ENCODE peak calls at places on chromosomes 6 and 20, in eight cellular contexts. U is Calu3; R is effector CD4-positive, alpha-beta T cell; S is astrocyte of the spinal cord; H is BE2C; Q is SHP77; N is LHCN-M2; E is activated CD8-positive, alpha-beta memory T cell treated with anti-CD3 and anti-CD28 coated beads for 24 hours. F is an unnamed sample.

GRCh38 chr6:121994936-121995335 is 404.5 kb upstream of the HSF2 start:
- DNase-seq in U (no peak), R (no peak), S (no peak), H (no peak), Q (no peak), N (no peak), E (no peak), F (no peak)

GRCh38 chr6:43771210-43771857 is 1.3 kb downstream of the VEGFA start:
- DNase-seq in U (peak), R (peak), S (peak), H (peak), Q (peak), N (no peak), E (peak), F (peak)

GRCh38 chr6:36627801-36628246 is 33.7 kb downstream of the SRSF3 start:
- DNase-seq in U (no peak), R (no peak), S (peak), H (no peak), Q (no peak), N (peak), E (no peak), F (no peak)

GRCh38 chr6:169421890-169422289 is 168.2 kb upstream of the THBS2 start:
- DNase-seq in U (no peak), R (no peak), S (no peak), H (no peak), Q (no peak), N (no peak), E (no peak), F (no peak)

GRCh38 chr6:83952830-83953229 is 80.7 kb upstream of the MRAP2 start:
- DNase-seq in U (no peak), R (no peak), S (no peak), H (no peak), Q (no peak), N (no peak), E (no peak), F (no peak)

GRCh38 chr20:40966103-40966502 is 62.5 kb upstream of the TOP1 start:
- DNase-seq in U (no peak), R (no peak), S (no peak), H (peak), Q (no peak), N (no peak), E (no peak), F (no peak)

GRCh38 chr6:3031857-3032256 is 32.2 kb downstream of the NQO2 start:
- DNase-seq in U (peak), R (no peak), S (no peak), H (no peak), Q (peak), N (no peak), E (no peak), F (no peak)

GRCh38 chr6:74939309-74939708 is 266.5 kb downstream of the COL12A1 start:
- DNase-seq in U (no peak), R (no peak), S (peak), H (no peak), Q (no peak), N (peak), E (no peak), F (no peak)

GRCh38 chr20:10551732-10552724 is 116.9 kb downstream of the SLX4IP start:
- DNase-seq in U (no peak), R (no peak), S (peak), H (no peak), Q (no peak), N (no peak), E (no peak), F (no peak)

GRCh38 chr6:31771992-31772358 is 5.2 kb downstream of the VWA7 start:
- DNase-seq in U (no peak), R (no peak), S (no peak), H (no peak), Q (no peak), N (peak), E (no peak), F (no peak)

GRCh38 chr6:105740946-105741605 is 338.2 kb upstream of the PREP start:
- DNase-seq in U (no peak), R (no peak), S (no peak), H (no peak), Q (no peak), N (peak), E (no peak), F (no peak)

GRCh38 chr20:19767070-19767469 is 9.0 kb downstream of the RIN2 start:
- DNase-seq in U (no peak), R (no peak), S (no peak), H (no peak), Q (no peak), N (no peak), E (no peak), F (no peak)

GRCh38 chr6:169038691-169039090 is 215.0 kb downstream of the THBS2 start:
- DNase-seq in U (no peak), R (no peak), S (no peak), H (no peak), Q (no peak), N (no peak), E (no peak), F (no peak)

GRCh38 chr6:84410377-84410776 is 182.9 kb upstream of the CEP162 start:
- DNase-seq in U (no peak), R (no peak), S (no peak), H (no peak), Q (no peak), N (no peak), E (no peak), F (no peak)

GRCh38 chr6:156840136-156840535 is 63.0 kb downstream of the ARID1B start:
- DNase-seq in U (no peak), R (no peak), S (peak), H (no peak), Q (no peak), N (no peak), E (no peak), F (no peak)

GRCh38 chr20:17617212-17617867 is 47.5 kb downstream of the DSTN start:
- DNase-seq in U (peak), R (peak), S (no peak), H (peak), Q (peak), N (no peak), E (peak), F (peak)

GRCh38 chr6:139981810-139982550 is 607.5 kb upstream of the CITED2 start:
- DNase-seq in U (peak), R (no peak), S (peak), H (peak), Q (peak), N (peak), E (no peak), F (no peak)

GRCh38 chr20:33108641-33109040 is 29.2 kb downstream of the BPIFB4 start:
- DNase-seq in U (no peak), R (no peak), S (no peak), H (no peak), Q (no peak), N (no peak), E (no peak), F (no peak)

GRCh38 chr6:126117251-126117650 is 130.9 kb downstream of the TRMT11 start:
- DNase-seq in U (no peak), R (no peak), S (no peak), H (no peak), Q (no peak), N (peak), E (no peak), F (no peak)

GRCh38 chr20:44247676-44248419 is 740 bp downstream of the GDAP1L1 start:
- DNase-seq in U (peak), R (no peak), S (peak), H (peak), Q (no peak), N (peak), E (peak), F (peak)

GRCh38 chr6:169635345-169635744 is 66.5 kb downstream of the WDR27 start:
- DNase-seq in U (no peak), R (no peak), S (no peak), H (no peak), Q (no peak), N (no peak), E (peak), F (no peak)

GRCh38 chr6:31821301-31822037 is 6.1 kb upstream of the HSPA1B start:
- DNase-seq in U (peak), R (no peak), S (no peak), H (peak), Q (peak), N (peak), E (peak), F (peak)

GRCh38 chr6:23477576-23477975 is 648.4 kb upstream of the NRSN1 start:
- DNase-seq in U (no peak), R (no peak), S (no peak), H (no peak), Q (no peak), N (no peak), E (no peak), F (no peak)

F was measured in SK-N-SH.